ENCODE peak calls at places on chromosome 17, in eight cellular contexts. F is stimulated activated CD4-positive, alpha-beta T cell treated with anti-CD3 and anti-CD28 coated beads, Interleukin-4, amount 100 ng/mL, for 4 hours; R is right atrium auricular region; H is breast epithelium; W is T-cell; M is GM12878; I is left colon; K is astrocyte. Q is an unnamed sample.

GRCh38 chr17:37742114-37742761 is 2.6 kb downstream of the HNF1B start:
- DNase-seq in F (no peak), R (no peak), H (no peak), W (no peak), M (no peak), I (peak; percentile 42), K (no peak), Q (peak; percentile 17)

GRCh38 chr17:4715071-4715749 is 4.8 kb downstream of the ARRB2 start:
- DNase-seq in F (peak; percentile 28), R (no peak), H (no peak), W (no peak), M (no peak), I (no peak), K (no peak), Q (no peak)

GRCh38 chr17:10733666-10734065 is 3.8 kb upstream of the TMEM220 start:
- DNase-seq in F (no peak), R (peak; percentile 56), H (no peak), W (no peak), M (no peak), I (peak; percentile 38), K (no peak), Q (no peak)

GRCh38 chr17:76146053-76146875 is 5.2 kb upstream of the FOXJ1 start:
- DNase-seq in F (no peak), R (no peak), H (peak; percentile 42), W (no peak), M (no peak), I (no peak), K (no peak), Q (no peak)

GRCh38 chr17:66347661-66348604 is 45.5 kb downstream of the PRKCA start:
- DNase-seq in F (no peak), R (no peak), H (no peak), W (no peak), M (no peak), I (peak; percentile 44), K (no peak), Q (peak; percentile 47)

GRCh38 chr17:50542795-50543774 is 3.9 kb upstream of the SPATA20 start:
- DNase-seq in F (no peak), R (no peak), H (peak; percentile 87), W (no peak), M (no peak), I (peak; percentile 83), K (no peak), Q (no peak)

GRCh38 chr17:21354796-21355385 is 21.3 kb upstream of the KCNJ12 start:
- DNase-seq in F (no peak), R (no peak), H (no peak), W (no peak), M (no peak), I (no peak), K (no peak), Q (no peak)

GRCh38 chr17:80586464-80587228 is 42.0 kb downstream of the RPTOR start:
- DNase-seq in F (no peak), R (no peak), H (no peak), W (no peak), M (no peak), I (no peak), K (no peak), Q (peak; percentile 95)

GRCh38 chr17:55532670-55533069 is 21.4 kb upstream of the SMIM36 start:
- DNase-seq in F (no peak), R (no peak), H (no peak), W (no peak), M (no peak), I (no peak), K (no peak), Q (peak; percentile 14)

GRCh38 chr17:55734128-55734781 is 11.6 kb upstream of the TMEM100 start:
- DNase-seq in F (no peak), R (no peak), H (no peak), W (no peak), M (no peak), I (no peak), K (peak; percentile 54), Q (peak; percentile 65)

Q was measured in fibroblast of lung.